ENCODE peak calls at places on chromosomes 7 and 10, in seven cellular contexts. S is WTC11, L is HCT116, A is NB4, D is SK-N-SH, O is H1, U is endothelial cell of umbilical vein. H is an unnamed sample.

GRCh38 chr10:73653701-73654100 is 2.1 kb downstream of the SYNPO2L start:
- DNase-seq in S (no peak), L (no peak), A (peak), D (no peak), O (no peak), U (no peak), H (peak)

GRCh38 chr10:4825868-4826787 is at the start of gene AKR1E2:
- DNase-seq in S (peak), L (peak), A (peak), D (peak), O (peak), U (peak), H (peak)

GRCh38 chr7:74217455-74218342 is 7.9 kb downstream of the LAT2 start:
- DNase-seq in S (no peak), L (no peak), A (peak), D (no peak), O (no peak), U (no peak), H (no peak)

GRCh38 chr10:58064714-58065528 is 202.8 kb downstream of the IPMK start:
- DNase-seq in S (peak), L (peak), A (peak), D (peak), O (peak), U (peak), H (peak)

GRCh38 chr7:3289996-3290395 is 11.1 kb upstream of the SDK1 start:
- DNase-seq in S (no peak), L (no peak), A (no peak), D (no peak), O (no peak), U (no peak), H (no peak)

GRCh38 chr10:128729910-128730420 is 603.7 kb upstream of the MKI67 start:
- DNase-seq in S (no peak), L (no peak), A (no peak), D (no peak), O (no peak), U (no peak), H (no peak)

GRCh38 chr10:117266812-117267211 is 25.9 kb downstream of the SLC18A2 start:
- DNase-seq in S (no peak), L (no peak), A (no peak), D (no peak), O (no peak), U (no peak), H (no peak)

GRCh38 chr7:155603190-155603857 is 41.1 kb upstream of the RBM33 start:
- DNase-seq in S (no peak), L (no peak), A (no peak), D (no peak), O (no peak), U (no peak), H (no peak)

GRCh38 chr10:5292196-5292735 is 72.5 kb upstream of the UCN3 start:
- DNase-seq in S (no peak), L (no peak), A (peak), D (no peak), O (no peak), U (no peak), H (peak)

GRCh38 chr7:47256016-47256415 is 325.9 kb downstream of the TNS3 start:
- DNase-seq in S (no peak), L (no peak), A (no peak), D (no peak), O (no peak), U (no peak), H (no peak)
- TF ChIP-seq MAX in S (no peak), L (no peak), A (no peak), D (no peak), O (no peak), U (no peak), H (no peak)

GRCh38 chr7:100603697-100604077 is 1.5 kb downstream of the PCOLCE start:
- DNase-seq in S (no peak), L (no peak), A (peak), D (no peak), O (peak), U (no peak), H (no peak)
- TF ChIP-seq MAX in S (no peak), L (no peak), A (no peak), D (no peak), O (peak), U (no peak), H (no peak)

DNA sequence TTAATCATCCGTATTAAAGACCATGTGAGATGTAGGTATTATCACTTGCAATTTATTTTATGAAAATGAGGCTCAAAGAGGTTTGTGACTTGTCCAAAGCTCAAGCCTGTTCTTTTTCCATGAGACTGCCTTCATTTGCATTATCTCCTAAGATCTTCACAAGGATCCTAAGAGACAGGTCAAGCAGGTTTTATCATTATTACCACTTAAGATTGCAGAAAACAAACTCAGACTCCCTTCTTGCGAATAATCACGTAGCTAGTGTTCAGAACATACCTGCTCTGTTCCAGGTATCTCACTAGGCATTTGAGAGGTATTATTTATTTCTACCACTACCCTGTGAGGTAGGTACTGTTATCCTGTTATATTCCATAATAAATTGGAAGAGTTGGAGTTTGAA is 64.8 kb downstream of the ZNRF2 start:
- DNase-seq in S (no peak), L (no peak), A (no peak), D (no peak), O (no peak), U (no peak), H (no peak)
- TF ChIP-seq MAX in S (no peak), L (no peak), A (no peak), D (no peak), O (no peak), U (no peak), H (no peak)

DNA sequence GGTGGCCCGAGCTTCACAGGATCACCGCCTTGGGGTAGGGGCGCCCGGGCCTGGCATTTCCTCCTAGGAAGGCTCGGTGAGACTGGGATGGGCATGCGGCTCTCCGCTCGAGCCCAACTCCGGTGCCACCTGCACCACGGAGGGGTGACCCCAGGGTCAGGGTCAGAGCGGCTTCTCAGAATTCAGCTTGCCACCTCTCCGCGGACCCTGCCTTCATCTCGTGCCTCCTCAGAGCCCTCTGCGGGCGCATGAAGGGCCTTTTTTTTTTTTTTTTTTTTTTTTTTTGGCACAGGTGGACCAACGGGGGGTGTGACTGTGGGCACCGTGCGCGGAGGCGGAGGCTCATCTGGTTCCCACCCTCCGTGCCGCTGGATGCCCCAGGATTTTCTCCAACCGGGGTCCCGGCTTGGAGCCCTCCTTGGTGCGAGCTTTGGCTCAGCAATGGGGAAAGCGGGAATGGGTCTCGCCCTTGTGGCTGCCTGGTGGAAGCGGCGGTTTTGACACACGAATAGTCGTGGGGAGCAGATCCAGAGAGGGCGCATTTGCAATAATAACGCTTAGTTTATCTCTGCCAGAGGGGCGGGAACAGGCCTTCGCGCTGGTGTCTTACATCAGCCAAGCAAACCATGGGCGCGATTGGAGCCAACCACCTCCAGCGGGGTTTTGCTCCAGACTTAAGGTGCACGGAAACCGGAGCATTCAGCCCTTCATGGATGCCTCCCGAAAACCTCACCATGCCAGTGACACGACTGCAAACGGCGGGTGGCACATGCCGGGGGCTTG is 5.0 kb upstream of the TNRC18 start:
- DNase-seq in S (peak), L (no peak), A (peak), D (peak), O (no peak), U (peak), H (no peak)
- TF ChIP-seq MAX in S (no peak), L (no peak), A (peak), D (no peak), O (no peak), U (no peak), H (no peak)

GRCh38 chr7:46764100-46764941 is 817.6 kb downstream of the TNS3 start:
- DNase-seq in S (no peak), L (peak), A (no peak), D (no peak), O (no peak), U (peak), H (peak)

GRCh38 chr7:46757006-46757405 is 824.9 kb downstream of the TNS3 start:
- DNase-seq in S (no peak), L (no peak), A (no peak), D (no peak), O (no peak), U (no peak), H (no peak)

GRCh38 chr7:46763348-46763747 is 818.6 kb downstream of the TNS3 start:
- DNase-seq in S (no peak), L (no peak), A (no peak), D (no peak), O (no peak), U (peak), H (no peak)

GRCh38 chr7:46756256-46756655 is 825.7 kb downstream of the TNS3 start:
- DNase-seq in S (no peak), L (no peak), A (no peak), D (no peak), O (no peak), U (no peak), H (no peak)

DNA sequence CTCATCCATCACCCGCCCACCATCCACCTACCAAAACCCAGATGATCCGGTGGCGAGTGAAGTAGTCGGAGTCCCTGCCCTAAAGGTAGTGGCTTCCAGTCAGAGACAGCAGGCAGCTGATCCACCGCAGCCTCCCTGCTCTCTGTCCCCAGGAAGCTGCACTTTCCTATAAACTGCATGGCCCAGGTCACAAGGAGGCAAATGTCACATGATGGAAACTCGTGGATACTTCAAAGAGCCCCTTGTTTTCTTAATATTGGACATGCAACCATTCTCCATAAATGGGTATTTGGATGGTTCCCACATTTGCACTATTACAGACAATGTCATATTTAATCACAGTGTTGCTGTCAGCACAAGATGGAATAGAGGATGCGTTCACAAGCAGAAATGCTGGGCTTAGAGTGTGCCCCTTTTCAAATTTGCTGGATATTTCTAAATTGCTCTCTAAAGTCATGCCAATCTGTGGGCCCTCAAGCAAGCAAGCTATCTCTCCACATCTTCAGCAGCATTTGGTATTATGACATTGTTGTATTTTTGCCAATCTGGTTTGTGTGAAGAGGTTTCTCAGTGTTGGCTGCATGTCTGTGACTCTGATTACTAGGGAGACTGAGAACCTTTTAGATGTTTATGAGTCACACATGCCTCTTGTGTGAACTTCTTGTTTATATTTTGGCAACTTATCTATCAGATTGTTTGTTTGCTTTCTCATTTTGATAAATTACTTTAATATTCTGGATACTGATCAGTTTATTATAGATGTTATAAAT is 822.0 kb downstream of the TNS3 start:
- DNase-seq in S (no peak), L (no peak), A (no peak), D (no peak), O (no peak), U (peak), H (no peak)
- TF ChIP-seq MAX in S (no peak), L (peak), A (no peak), D (no peak), O (no peak), U (no peak), H (no peak)

DNA sequence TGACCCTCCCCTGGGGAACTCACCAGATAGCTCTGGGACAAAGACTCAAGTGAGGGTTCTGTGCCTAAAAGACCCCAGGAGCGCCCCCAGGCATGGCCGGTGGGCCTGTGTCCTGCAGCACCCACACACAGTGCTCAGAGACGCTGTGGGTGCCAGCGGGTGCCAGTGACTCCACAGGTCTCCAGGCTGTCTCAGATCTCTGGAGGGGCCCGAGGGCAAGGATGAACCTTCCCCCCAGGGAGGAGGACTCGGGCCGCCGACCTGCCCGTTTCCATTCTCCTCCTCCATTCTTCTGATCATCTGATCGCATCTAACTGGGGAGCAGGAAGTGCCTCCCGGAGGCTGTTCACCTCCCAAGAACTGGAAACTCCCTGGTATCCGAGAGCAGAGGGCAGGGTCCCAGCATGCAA is 980 bp downstream of the ADAM8 start:
- DNase-seq in S (no peak), L (no peak), A (peak), D (no peak), O (no peak), U (no peak), H (no peak)
- TF ChIP-seq MAX in S (no peak), L (no peak), A (no peak), D (no peak), O (no peak), U (no peak), H (no peak)